ENCODE peak calls at places on chromosomes 12 and 14, in eight cellular contexts. E, L, C, X, G, Y, R and V are unnamed samples.

GRCh38 chr12:45232771-45233372 is 17.0 kb downstream of the ANO6 start:
- DNase-seq in E (peak), L (peak), C (peak), X (peak), G (peak), Y (no peak), R (peak), V (peak)

GRCh38 chr14:87461704-87462103 is 531.3 kb downstream of the GALC start:
- DNase-seq in E (no peak), L (no peak), C (no peak), X (no peak), G (no peak), Y (no peak), R (no peak), V (no peak)

GRCh38 chr12:131009595-131010270 is 56.0 kb downstream of the ADGRD1 start:
- DNase-seq in E (no peak), L (no peak), C (no peak), X (no peak), G (no peak), Y (no peak), R (no peak), V (no peak)

GRCh38 chr12:121102307-121102706 is 30.4 kb upstream of the P2RX7 start:
- DNase-seq in E (no peak), L (no peak), C (no peak), X (no peak), G (no peak), Y (no peak), R (no peak), V (no peak)

GRCh38 chr14:102795060-102795925 is 18.0 kb downstream of the TRAF3 start:
- DNase-seq in E (no peak), L (peak), C (peak), X (no peak), G (peak), Y (no peak), R (peak), V (peak)

GRCh38 chr14:95679995-95680735 is 6.1 kb upstream of the TCL1B start:
- DNase-seq in E (no peak), L (no peak), C (no peak), X (no peak), G (no peak), Y (no peak), R (no peak), V (no peak)

GRCh38 chr12:118480235-118480634 is 103.9 kb downstream of the SUDS3 start:
- DNase-seq in E (no peak), L (no peak), C (no peak), X (no peak), G (no peak), Y (no peak), R (no peak), V (no peak)

GRCh38 chr14:65156568-65157366 is 54.5 kb upstream of the MAX start:
- DNase-seq in E (peak), L (peak), C (no peak), X (no peak), G (peak), Y (no peak), R (peak), V (no peak)

GRCh38 chr12:68805592-68806120 is 2.3 kb upstream of the MDM2 start:
- DNase-seq in E (no peak), L (no peak), C (no peak), X (no peak), G (peak), Y (no peak), R (no peak), V (no peak)

GRCh38 chr12:120825337-120825736 is 78.8 kb downstream of the SPPL3 start:
- DNase-seq in E (no peak), L (no peak), C (no peak), X (no peak), G (no peak), Y (no peak), R (no peak), V (no peak)

GRCh38 chr14:89294872-89295271 is 122.2 kb downstream of the FOXN3 start:
- DNase-seq in E (no peak), L (no peak), C (no peak), X (no peak), G (no peak), Y (no peak), R (no peak), V (no peak)

GRCh38 chr14:103123634-103124500 is 606 bp downstream of the TNFAIP2 start:
- DNase-seq in E (no peak), L (peak), C (no peak), X (no peak), G (peak), Y (no peak), R (peak), V (no peak)

GRCh38 chr14:64541971-64542838 is 1.7 kb downstream of the HSPA2 start:
- DNase-seq in E (no peak), L (no peak), C (no peak), X (no peak), G (no peak), Y (no peak), R (no peak), V (no peak)

GRCh38 chr14:65356327-65356836 is 56.1 kb upstream of the FUT8 start:
- DNase-seq in E (peak), L (no peak), C (peak), X (no peak), G (peak), Y (no peak), R (no peak), V (no peak)

GRCh38 chr14:99479903-99480855 is 480 bp downstream of the SETD3 start:
- DNase-seq in E (no peak), L (peak), C (peak), X (no peak), G (peak), Y (peak), R (peak), V (no peak)

GRCh38 chr12:15797818-15798217 is 8.6 kb upstream of the EPS8 start:
- DNase-seq in E (no peak), L (no peak), C (no peak), X (no peak), G (peak), Y (no peak), R (no peak), V (no peak)

GRCh38 chr14:58789106-58789505 is 151.3 kb downstream of the DACT1 start:
- DNase-seq in E (no peak), L (no peak), C (no peak), X (no peak), G (no peak), Y (no peak), R (no peak), V (no peak)

GRCh38 chr12:5456025-5456424 is 24.1 kb downstream of the NTF3 start:
- DNase-seq in E (no peak), L (no peak), C (no peak), X (no peak), G (no peak), Y (no peak), R (no peak), V (no peak)

GRCh38 chr12:105076098-105076497 is 8.2 kb downstream of the ALDH1L2 start:
- DNase-seq in E (no peak), L (no peak), C (no peak), X (no peak), G (peak), Y (no peak), R (no peak), V (no peak)

GRCh38 chr12:51528852-51529545 is 62.0 kb upstream of the SCN8A start:
- DNase-seq in E (no peak), L (no peak), C (no peak), X (no peak), G (no peak), Y (no peak), R (no peak), V (no peak)

GRCh38 chr12:81170072-81170471 is 92.2 kb downstream of the ACSS3 start:
- DNase-seq in E (no peak), L (no peak), C (no peak), X (no peak), G (peak), Y (no peak), R (no peak), V (no peak)

GRCh38 chr12:65824314-65824563 is at the start of gene HMGA2:
- DNase-seq in E (peak), L (peak), C (no peak), X (peak), G (peak), Y (no peak), R (peak), V (peak)

GRCh38 chr12:47967461-47968430 is 4.3 kb downstream of the TMEM106C start:
- DNase-seq in E (no peak), L (no peak), C (no peak), X (no peak), G (peak), Y (no peak), R (peak), V (no peak)

GRCh38 chr12:29316772-29317171 is 64.2 kb downstream of the ERGIC2 start:
- DNase-seq in E (no peak), L (peak), C (no peak), X (no peak), G (peak), Y (no peak), R (peak), V (no peak)

GRCh38 chr12:6961695-6962284 is 8.7 kb downstream of the PHB2 start:
- DNase-seq in E (no peak), L (peak), C (peak), X (no peak), G (peak), Y (peak), R (peak), V (no peak)

GRCh38 chr12:81261508-81262207 is 183.8 kb downstream of the ACSS3 start:
- DNase-seq in E (no peak), L (no peak), C (no peak), X (no peak), G (no peak), Y (no peak), R (no peak), V (no peak)

GRCh38 chr14:39395555-39396254 is 36.5 kb downstream of the FBXO33 start:
- DNase-seq in E (no peak), L (no peak), C (no peak), X (no peak), G (peak), Y (no peak), R (no peak), V (no peak)

GRCh38 chr14:63893701-63894458 is 41.1 kb downstream of the SYNE2 start:
- DNase-seq in E (no peak), L (peak), C (no peak), X (no peak), G (peak), Y (no peak), R (peak), V (peak)

GRCh38 chr12:89352492-89353187 is at the start of gene DUSP6:
- DNase-seq in E (peak), L (peak), C (peak), X (peak), G (peak), Y (peak), R (peak), V (peak)
- TF ChIP-seq CTCF in E (no peak), L (no peak), C (no peak), X (no peak), G (no peak), Y (no peak), R (no peak), V (no peak)

GRCh38 chr14:55968741-55969140 is 149.5 kb upstream of the PELI2 start:
- DNase-seq in E (no peak), L (no peak), C (no peak), X (no peak), G (peak), Y (no peak), R (no peak), V (no peak)

GRCh38 chr14:55965851-55966250 is 152.4 kb upstream of the PELI2 start:
- DNase-seq in E (no peak), L (no peak), C (no peak), X (no peak), G (no peak), Y (no peak), R (no peak), V (no peak)

GRCh38 chr14:55963295-55963694 is 154.9 kb upstream of the PELI2 start:
- DNase-seq in E (no peak), L (no peak), C (no peak), X (no peak), G (no peak), Y (no peak), R (no peak), V (no peak)

GRCh38 chr14:55964081-55964480 is 154.1 kb upstream of the PELI2 start:
- DNase-seq in E (no peak), L (no peak), C (no peak), X (no peak), G (no peak), Y (no peak), R (no peak), V (no peak)
- H3K4me3 ChIP-seq in E (no peak), L (no peak), C (no peak), X (no peak), G (no peak), Y (no peak), R (no peak), V (no peak)

GRCh38 chr14:77151245-77151644 is 9.7 kb upstream of the ZDHHC22 start:
- DNase-seq in E (no peak), L (no peak), C (peak), X (no peak), G (peak), Y (no peak), R (no peak), V (no peak)
- TF ChIP-seq CTCF in E (peak), L (peak), C (peak), X (peak), G (peak), Y (peak), R (no peak), V (peak)

GRCh38 chr12:8680533-8680932 is 17.3 kb upstream of the RIMKLB start:
- DNase-seq in E (no peak), L (no peak), C (no peak), X (no peak), G (no peak), Y (no peak), R (no peak), V (no peak)

GRCh38 chr12:8678661-8679111 is 16.1 kb upstream of the MFAP5 start:
- DNase-seq in E (no peak), L (no peak), C (no peak), X (no peak), G (no peak), Y (no peak), R (no peak), V (no peak)

GRCh38 chr12:8677362-8677761 is 14.7 kb upstream of the MFAP5 start:
- DNase-seq in E (no peak), L (no peak), C (no peak), X (no peak), G (no peak), Y (no peak), R (no peak), V (no peak)

GRCh38 chr12:8676651-8677050 is 14.0 kb upstream of the MFAP5 start:
- DNase-seq in E (no peak), L (no peak), C (no peak), X (no peak), G (no peak), Y (no peak), R (no peak), V (no peak)

DNA sequence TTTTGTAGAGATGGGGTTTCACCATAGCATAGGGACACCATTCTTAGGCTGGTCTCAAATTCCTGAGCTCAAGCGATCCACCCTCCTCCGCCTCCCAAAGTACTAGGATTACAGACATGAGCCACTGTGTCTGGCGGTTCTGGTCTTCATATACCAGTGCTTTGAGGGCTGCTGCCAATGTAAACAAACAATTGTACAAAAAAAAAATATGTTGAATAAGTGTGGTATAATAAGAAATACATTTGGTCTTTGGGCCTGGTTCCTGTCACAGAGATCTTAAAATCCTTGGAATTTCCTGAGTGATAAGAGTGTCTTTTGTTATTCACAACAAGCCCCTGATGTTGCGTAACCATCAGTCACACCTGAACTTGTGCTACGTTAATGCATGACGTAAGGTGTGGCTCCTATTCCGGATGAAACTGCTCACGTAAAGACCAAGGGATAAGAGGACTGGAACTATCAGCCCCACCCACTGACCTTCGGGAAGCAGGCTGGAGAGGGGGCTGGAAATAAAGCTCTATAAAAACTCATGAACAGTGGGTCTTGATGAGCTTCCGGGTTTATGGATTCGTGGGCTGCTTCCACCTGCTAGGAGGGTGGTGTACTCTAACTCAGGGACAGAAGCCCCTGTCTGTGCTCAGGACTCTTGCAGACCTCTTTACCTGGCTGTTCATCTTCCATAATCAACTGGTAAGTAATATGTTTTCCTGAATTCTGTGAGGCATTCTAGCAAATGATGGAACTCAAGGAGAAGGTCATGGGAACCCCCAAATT is 16.5 kb upstream of the RIMKLB start:
- DNase-seq in E (no peak), L (peak), C (no peak), X (no peak), G (peak), Y (no peak), R (no peak), V (no peak)
- H3K4me3 ChIP-seq in E (no peak), L (no peak), C (no peak), X (no peak), G (no peak), Y (no peak), R (no peak), V (no peak)

GRCh38 chr12:108055135-108055534 is 74.0 kb upstream of the WSCD2 start:
- DNase-seq in E (no peak), L (no peak), C (no peak), X (no peak), G (no peak), Y (no peak), R (no peak), V (no peak)

GRCh38 chr12:108060910-108061309 is 68.2 kb upstream of the WSCD2 start:
- DNase-seq in E (no peak), L (no peak), C (no peak), X (no peak), G (no peak), Y (no peak), R (no peak), V (no peak)

GRCh38 chr12:108065061-108065460 is 64.0 kb upstream of the WSCD2 start:
- DNase-seq in E (no peak), L (no peak), C (no peak), X (no peak), G (no peak), Y (no peak), R (no peak), V (no peak)

GRCh38 chr12:108063192-108063591 is 65.9 kb upstream of the WSCD2 start:
- DNase-seq in E (no peak), L (no peak), C (no peak), X (peak), G (no peak), Y (no peak), R (no peak), V (no peak)

GRCh38 chr12:108060054-108060453 is 69.0 kb upstream of the WSCD2 start:
- DNase-seq in E (no peak), L (no peak), C (no peak), X (no peak), G (no peak), Y (no peak), R (no peak), V (no peak)
- TF ChIP-seq CTCF in E (no peak), L (no peak), C (no peak), X (no peak), G (no peak), Y (no peak), R (no peak), V (no peak)

DNA sequence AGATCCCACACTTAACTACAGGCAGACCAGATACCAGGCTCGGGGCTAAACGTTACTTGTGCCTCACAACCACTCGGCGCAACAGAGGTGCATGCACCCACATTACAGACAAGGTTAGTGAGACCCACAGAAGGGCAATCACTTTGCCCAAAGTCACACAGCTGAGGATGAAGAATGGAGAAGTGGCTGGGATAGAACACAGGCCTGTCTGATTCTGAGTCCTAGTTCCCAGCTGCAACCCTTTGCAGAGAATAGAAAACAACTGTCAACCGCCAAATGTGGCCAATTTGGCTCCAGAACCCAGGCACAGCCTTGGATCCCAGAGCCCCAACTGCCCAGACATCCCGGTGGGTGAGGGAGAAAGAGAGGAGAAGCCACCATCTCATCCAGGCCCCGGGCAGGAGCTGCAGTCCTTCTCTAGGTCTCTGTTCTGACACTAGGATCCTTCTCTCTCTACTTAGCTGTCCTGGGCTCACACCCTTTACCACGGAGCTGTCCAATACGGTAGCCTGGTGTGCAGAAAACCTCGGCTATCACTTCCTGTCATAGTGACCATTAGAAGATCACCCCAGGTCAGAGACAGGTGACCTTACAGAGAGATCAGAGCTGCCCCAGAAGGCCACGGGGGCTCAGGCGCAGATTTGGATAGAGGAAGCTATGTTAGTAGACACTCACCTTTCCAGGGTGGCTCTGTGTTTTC is 59.1 kb downstream of the FAM222A start:
- DNase-seq in E (no peak), L (no peak), C (no peak), X (no peak), G (no peak), Y (peak), R (no peak), V (no peak)
- H3K4me3 ChIP-seq in E (peak), L (no peak), C (no peak), X (peak), G (no peak), Y (no peak), R (no peak), V (no peak)

GRCh38 chr14:55913324-55914035 is 204.7 kb upstream of the PELI2 start:
- DNase-seq in E (no peak), L (peak), C (no peak), X (no peak), G (peak), Y (no peak), R (peak), V (peak)
- TF ChIP-seq CTCF in E (no peak), L (no peak), C (no peak), X (no peak), G (no peak), Y (no peak), R (no peak), V (no peak)

GRCh38 chr14:55588259-55588699 is 8.3 kb downstream of the KTN1 start:
- DNase-seq in E (no peak), L (no peak), C (no peak), X (no peak), G (peak), Y (no peak), R (no peak), V (no peak)

GRCh38 chr14:55586411-55586810 is 6.4 kb downstream of the KTN1 start:
- DNase-seq in E (no peak), L (no peak), C (no peak), X (no peak), G (no peak), Y (no peak), R (no peak), V (no peak)

GRCh38 chr14:55583942-55584468 is 4.0 kb downstream of the KTN1 start:
- DNase-seq in E (no peak), L (no peak), C (no peak), X (no peak), G (no peak), Y (no peak), R (no peak), V (no peak)

GRCh38 chr14:55587847-55588246 is 7.8 kb downstream of the KTN1 start:
- DNase-seq in E (no peak), L (no peak), C (no peak), X (no peak), G (no peak), Y (no peak), R (no peak), V (no peak)

DNA sequence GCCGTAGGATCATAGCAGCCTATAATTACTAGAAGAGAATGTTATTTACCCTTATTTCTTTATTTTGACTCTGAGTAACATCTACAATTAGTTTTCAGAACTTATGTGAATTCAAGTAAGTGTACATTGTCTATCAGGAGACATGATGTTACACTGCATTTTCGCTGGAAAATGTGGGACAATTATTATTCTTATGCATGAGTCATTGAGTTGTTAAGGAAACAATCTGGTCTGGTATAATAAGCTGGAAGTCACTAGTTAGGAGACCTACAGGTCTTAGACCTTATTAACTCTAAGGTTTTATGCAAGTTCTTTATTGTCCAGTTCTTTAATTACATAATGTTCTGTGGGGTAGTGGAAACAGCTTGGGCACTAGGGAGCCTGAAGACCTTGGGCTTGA is 5.8 kb downstream of the KTN1 start:
- DNase-seq in E (no peak), L (no peak), C (no peak), X (no peak), G (peak), Y (no peak), R (no peak), V (no peak)
- H3K4me3 ChIP-seq in E (no peak), L (no peak), C (no peak), X (peak), G (no peak), Y (no peak), R (no peak), V (no peak)